ENCODE peak calls at places on chromosomes 16 and 17, in seven cellular contexts. M is substantia nigra; T is ELR; N is C1 segment of cervical spinal cord; V is naive thymus-derived CD4-positive, alpha-beta T cell; A is activated B cell treated with CpG ODN at 0.5 μM for 24 hours; P is PC-3. B is an unnamed sample.

GRCh38 chr16:75256059-75256870 is 4.8 kb upstream of the BCAR1 start:
- DNase-seq in M (no peak), T (peak; percentile 46), N (no peak), V (no peak), A (no peak), P (no peak), B (no peak)

GRCh38 chr16:1034230-1035065 is 38.1 kb upstream of the SSTR5 start:
- DNase-seq in M (no peak), T (no peak), N (peak; percentile 49), V (no peak), A (no peak), P (no peak), B (no peak)

GRCh38 chr17:64095144-64095882 is 34.6 kb downstream of the ERN1 start:
- DNase-seq in M (no peak), T (no peak), N (no peak), V (no peak), A (no peak), P (peak; percentile 94), B (no peak)

GRCh38 chr16:87710887-87711286 is 54.9 kb downstream of the KLHDC4 start:
- DNase-seq in M (no peak), T (no peak), N (no peak), V (no peak), A (no peak), P (no peak), B (no peak)

GRCh38 chr17:82985973-82986372 is 93.4 kb upstream of the METRNL start:
- DNase-seq in M (no peak), T (no peak), N (no peak), V (peak; percentile 35), A (no peak), P (no peak), B (no peak)

GRCh38 chr16:84819644-84820304 is at the start of gene CRISPLD2:
- DNase-seq in M (peak; percentile 55), T (peak; percentile 95), N (peak; percentile 71), V (peak; percentile 85), A (peak; percentile 58), P (peak; percentile 83), B (no peak)

GRCh38 chr16:68642436-68643064 is 2.6 kb upstream of the CDH3 start:
- DNase-seq in M (no peak), T (peak; percentile 41), N (no peak), V (no peak), A (no peak), P (no peak), B (no peak)

GRCh38 chr16:67547423-67548264 is 14.7 kb upstream of the CTCF start:
- DNase-seq in M (no peak), T (no peak), N (no peak), V (no peak), A (peak; percentile 60), P (no peak), B (no peak)

GRCh38 chr17:65297384-65297783 is 160.2 kb downstream of the RGS9 start:
- DNase-seq in M (no peak), T (peak; percentile 37), N (no peak), V (no peak), A (no peak), P (no peak), B (no peak)

GRCh38 chr17:7281953-7282751 is 634 bp downstream of the SLC2A4 start:
- DNase-seq in M (no peak), T (no peak), N (no peak), V (no peak), A (no peak), P (no peak), B (no peak)

GRCh38 chr17:56593741-56594527 is 435 bp downstream of the NOG start:
- DNase-seq in M (peak; percentile 11), T (peak; percentile 86), N (peak; percentile 43), V (peak; percentile 44), A (peak; percentile 40), P (peak; percentile 79), B (no peak)

GRCh38 chr16:50449800-50450199 is 81.0 kb upstream of the BRD7 start:
- DNase-seq in M (no peak), T (no peak), N (no peak), V (no peak), A (no peak), P (no peak), B (no peak)

GRCh38 chr16:57304169-57305061 is 19.9 kb upstream of the PLLP start:
- DNase-seq in M (no peak), T (peak; percentile 53), N (no peak), V (no peak), A (no peak), P (peak; percentile 82), B (no peak)

GRCh38 chr17:50668838-50669581 is 34.3 kb downstream of the ABCC3 start:
- DNase-seq in M (no peak), T (no peak), N (no peak), V (no peak), A (no peak), P (no peak), B (no peak)

GRCh38 chr17:7122386-7122785 is 7.8 kb upstream of the ASGR2 start:
- DNase-seq in M (no peak), T (no peak), N (no peak), V (no peak), A (no peak), P (no peak), B (no peak)

GRCh38 chr17:50891577-50891989 is 25.4 kb upstream of the TOB1 start:
- DNase-seq in M (no peak), T (no peak), N (no peak), V (no peak), A (no peak), P (no peak), B (no peak)

GRCh38 chr16:71230122-71230845 is at the start of gene HYDIN:
- DNase-seq in M (no peak), T (peak; percentile 72), N (peak; percentile 20), V (no peak), A (no peak), P (peak; percentile 64), B (no peak)

GRCh38 chr17:1865252-1866037 is 35.6 kb downstream of the RPA1 start:
- DNase-seq in M (no peak), T (peak; percentile 49), N (no peak), V (peak; percentile 19), A (no peak), P (peak; percentile 64), B (no peak)

GRCh38 chr17:39027440-39028035 is 60.3 kb upstream of the FBXO47 start:
- DNase-seq in M (no peak), T (no peak), N (no peak), V (no peak), A (no peak), P (no peak), B (no peak)

GRCh38 chr16:88685156-88686061 is 898 bp downstream of the SNAI3 start:
- DNase-seq in M (no peak), T (peak; percentile 82), N (no peak), V (no peak), A (no peak), P (no peak), B (no peak)

GRCh38 chr17:38421224-38421841 is 6.9 kb upstream of the ARHGAP23 start:
- DNase-seq in M (no peak), T (peak; percentile 26), N (no peak), V (no peak), A (no peak), P (no peak), B (no peak)

GRCh38 chr16:10922328-10923145 is 19.7 kb downstream of the DEXI start:
- DNase-seq in M (no peak), T (peak; percentile 45), N (no peak), V (no peak), A (no peak), P (no peak), B (no peak)

GRCh38 chr17:16817201-16817600 is 127.2 kb downstream of the CCDC144A start:
- DNase-seq in M (no peak), T (no peak), N (no peak), V (no peak), A (no peak), P (no peak), B (no peak)

GRCh38 chr16:6929868-6930267 is 402.8 kb upstream of the RBFOX1 start:
- DNase-seq in M (no peak), T (no peak), N (no peak), V (no peak), A (no peak), P (no peak), B (no peak)

GRCh38 chr16:85419503-85420408 is 193.4 kb upstream of the GSE1 start:
- DNase-seq in M (no peak), T (no peak), N (no peak), V (no peak), A (no peak), P (no peak), B (no peak)

GRCh38 chr17:63700528-63701441 is 860 bp upstream of the LIMD2 start:
- DNase-seq in M (no peak), T (peak; percentile 43), N (no peak), V (peak; percentile 57), A (peak; percentile 67), P (no peak), B (no peak)

GRCh38 chr16:75379911-75380847 is 53.1 kb downstream of the CFDP1 start:
- DNase-seq in M (no peak), T (peak; percentile 9), N (no peak), V (no peak), A (peak; percentile 37), P (no peak), B (peak; percentile 50)

GRCh38 chr17:32795339-32795979 is 81.5 kb downstream of the MYO1D start:
- DNase-seq in M (no peak), T (no peak), N (no peak), V (no peak), A (no peak), P (no peak), B (no peak)

GRCh38 chr16:84922351-84923135 is 88.8 kb downstream of the ZDHHC7 start:
- DNase-seq in M (peak; percentile 45), T (no peak), N (peak; percentile 21), V (no peak), A (no peak), P (no peak), B (no peak)

GRCh38 chr16:1159973-1160772 is 7.3 kb downstream of the CACNA1H start:
- DNase-seq in M (peak; percentile 13), T (no peak), N (peak; percentile 33), V (no peak), A (no peak), P (peak; percentile 15), B (no peak)

GRCh38 chr17:35046740-35047283 is 16.7 kb downstream of the RFFL start:
- DNase-seq in M (no peak), T (no peak), N (no peak), V (no peak), A (no peak), P (no peak), B (no peak)

GRCh38 chr17:1492249-1493206 is at the start of gene MYO1C:
- DNase-seq in M (no peak), T (no peak), N (no peak), V (no peak), A (no peak), P (peak; percentile 47), B (no peak)

GRCh38 chr17:40366076-40366860 is 1.7 kb upstream of the GJD3 start:
- DNase-seq in M (no peak), T (no peak), N (no peak), V (no peak), A (no peak), P (no peak), B (no peak)

GRCh38 chr17:65389956-65390355 is 171.5 kb downstream of the AXIN2 start:
- DNase-seq in M (no peak), T (peak; percentile 97), N (no peak), V (no peak), A (no peak), P (peak; percentile 97), B (no peak)

GRCh38 chr17:1647802-1648581 is 1.7 kb downstream of the RILP start:
- DNase-seq in M (no peak), T (no peak), N (no peak), V (no peak), A (no peak), P (peak; percentile 37), B (no peak)